ENCODE peak calls at places on chromosome 9, in six cellular contexts. B is activated CD4-positive, CD25-positive, alpha-beta regulatory T cell treated with anti-CD3 and anti-CD28 coated beads, Interleukin-2, amount 50 U/mL, for 72 hours; T is sciatic nerve; C is psoas muscle; F is NCI-H748 treated with DMSO at 0.1 percent for 48 hours; I is stomach. R is an unnamed sample.

GRCh38 chr9:96604005-96604320 is 15.7 kb downstream of the CDC14B start:
- DNase-seq in B (no peak), T (no peak), C (peak; percentile 71), F (no peak), I (no peak), R (no peak)

GRCh38 chr9:109775516-109775915 is 4.5 kb upstream of the PALM2AKAP2 start:
- DNase-seq in B (no peak), T (no peak), C (no peak), F (no peak), I (no peak), R (no peak)

GRCh38 chr9:77834898-77835505 is 186.9 kb upstream of the GNA14 start:
- DNase-seq in B (no peak), T (no peak), C (no peak), F (no peak), I (no peak), R (no peak)

GRCh38 chr9:95461448-95462381 is 55.1 kb downstream of the PTCH1 start:
- DNase-seq in B (no peak), T (no peak), C (no peak), F (no peak), I (no peak), R (peak; percentile 80)

GRCh38 chr9:114779352-114779845 is 26.4 kb downstream of the TNFSF15 start:
- DNase-seq in B (no peak), T (peak; percentile 68), C (no peak), F (peak; percentile 48), I (peak; percentile 97), R (peak; percentile 33)

GRCh38 chr9:89635007-89635742 is 30.4 kb downstream of the GADD45G start:
- DNase-seq in B (no peak), T (no peak), C (no peak), F (no peak), I (peak; percentile 84), R (no peak)

GRCh38 chr9:85994191-85994590 is 53.2 kb downstream of the NAA35 start:
- DNase-seq in B (no peak), T (no peak), C (no peak), F (no peak), I (no peak), R (no peak)

GRCh38 chr9:96383165-96383939 is at the start of gene SLC35D2:
- DNase-seq in B (peak; percentile 39), T (peak; percentile 74), C (peak; percentile 71), F (no peak), I (peak; percentile 75), R (peak; percentile 34)

GRCh38 chr9:132451276-132451675 is 41.3 kb downstream of the CFAP77 start:
- DNase-seq in B (no peak), T (no peak), C (no peak), F (no peak), I (no peak), R (no peak)

GRCh38 chr9:100720922-100721321 is 143.0 kb downstream of the CAVIN4 start:
- DNase-seq in B (no peak), T (no peak), C (no peak), F (no peak), I (no peak), R (no peak)

GRCh38 chr9:27339661-27340295 is 42.8 kb upstream of the EQTN start:
- DNase-seq in B (no peak), T (no peak), C (no peak), F (no peak), I (no peak), R (no peak)

GRCh38 chr9:111148994-111149759 is 110.9 kb upstream of the LPAR1 start:
- DNase-seq in B (no peak), T (no peak), C (peak; percentile 50), F (no peak), I (no peak), R (peak; percentile 37)

GRCh38 chr9:96361668-96362067 is 21.8 kb downstream of the SLC35D2 start:
- DNase-seq in B (no peak), T (no peak), C (no peak), F (no peak), I (no peak), R (peak; percentile 29)

GRCh38 chr9:133715295-133715865 is 22.8 kb downstream of the SARDH start:
- DNase-seq in B (no peak), T (peak; percentile 57), C (peak; percentile 59), F (no peak), I (no peak), R (no peak)

GRCh38 chr9:32117291-32117690 is 267.2 kb upstream of the ACO1 start:
- DNase-seq in B (no peak), T (no peak), C (no peak), F (no peak), I (no peak), R (no peak)

GRCh38 chr9:124783830-124784229 is 6.9 kb downstream of the OLFML2A start:
- DNase-seq in B (no peak), T (peak; percentile 25), C (no peak), F (no peak), I (no peak), R (no peak)

GRCh38 chr9:75612754-75613153 is 277.7 kb upstream of the PCSK5 start:
- DNase-seq in B (no peak), T (no peak), C (no peak), F (no peak), I (no peak), R (no peak)

GRCh38 chr9:116985636-116986414 is 298.7 kb downstream of the TRIM32 start:
- DNase-seq in B (no peak), T (no peak), C (no peak), F (no peak), I (no peak), R (no peak)

GRCh38 chr9:31272456-31273295 is 1111.8 kb upstream of the ACO1 start:
- DNase-seq in B (no peak), T (no peak), C (no peak), F (no peak), I (no peak), R (no peak)

GRCh38 chr9:91948423-91949292 is 1.4 kb downstream of the ROR2 start:
- DNase-seq in B (no peak), T (no peak), C (no peak), F (peak; percentile 28), I (peak; percentile 76), R (peak; percentile 89)

GRCh38 chr9:129172816-129173215 is 5.2 kb downstream of the IER5L start:
- DNase-seq in B (no peak), T (no peak), C (no peak), F (no peak), I (no peak), R (no peak)

GRCh38 chr9:90107864-90108263 is 503.1 kb downstream of the GADD45G start:
- DNase-seq in B (no peak), T (no peak), C (no peak), F (no peak), I (no peak), R (no peak)

GRCh38 chr9:14278291-14278721 is 35.6 kb downstream of the NFIB start:
- DNase-seq in B (no peak), T (no peak), C (no peak), F (no peak), I (no peak), R (no peak)

GRCh38 chr9:115189686-115190085 is 71.7 kb upstream of the TNC start:
- DNase-seq in B (no peak), T (no peak), C (no peak), F (no peak), I (no peak), R (no peak)

GRCh38 chr9:128454991-128455390 is 815 bp upstream of the ODF2 start:
- DNase-seq in B (no peak), T (no peak), C (peak; percentile 41), F (no peak), I (no peak), R (no peak)

GRCh38 chr9:107751522-107752235 is 262.1 kb upstream of the KLF4 start:
- DNase-seq in B (no peak), T (no peak), C (no peak), F (no peak), I (peak; percentile 35), R (no peak)

GRCh38 chr9:69577123-69577522 is 95.0 kb downstream of the APBA1 start:
- DNase-seq in B (no peak), T (no peak), C (no peak), F (no peak), I (no peak), R (no peak)

GRCh38 chr9:114397848-114398605 is 10.2 kb upstream of the AKNA start:
- DNase-seq in B (peak; percentile 97), T (peak; percentile 97), C (peak; percentile 97), F (peak; percentile 92), I (peak; percentile 99), R (peak; percentile 96)

GRCh38 chr9:89878687-89879086 is 273.9 kb downstream of the GADD45G start:
- DNase-seq in B (peak; percentile 24), T (peak; percentile 53), C (peak; percentile 95), F (no peak), I (peak; percentile 48), R (peak; percentile 84)

GRCh38 chr9:81108391-81108790 is 581.0 kb downstream of the TLE1 start:
- DNase-seq in B (no peak), T (no peak), C (no peak), F (no peak), I (no peak), R (no peak)

GRCh38 chr9:133907302-133907880 is 84.7 kb downstream of the VAV2 start:
- DNase-seq in B (no peak), T (no peak), C (no peak), F (no peak), I (no peak), R (no peak)

GRCh38 chr9:134236001-134236421 is 71.6 kb upstream of the RNU6ATAC start:
- DNase-seq in B (no peak), T (no peak), C (peak; percentile 54), F (no peak), I (no peak), R (no peak)

GRCh38 chr9:86142973-86143372 is 43.6 kb upstream of the GOLM1 start:
- DNase-seq in B (no peak), T (no peak), C (no peak), F (no peak), I (no peak), R (no peak)

GRCh38 chr9:123933401-123933800 is 3.5 kb upstream of the DENND1A start:
- DNase-seq in B (no peak), T (no peak), C (no peak), F (no peak), I (no peak), R (peak; percentile 9)

R was measured in lower leg skin.